ENCODE peak calls at places on chromosomes 11 and 22, in four cellular contexts. N is pancreas, K is transverse colon, E is cardiac muscle cell. O is an unnamed sample.

GRCh38 chr11:104462346-104462745 is 298.4 kb upstream of the PDGFD start:
- DNase-seq in K (no peak), E (peak; percentile 73), N (no peak), O (no peak)

GRCh38 chr11:115721309-115722007 is 217.2 kb upstream of the CADM1 start:
- DNase-seq in E (no peak), N (no peak), K (no peak), O (no peak)

GRCh38 chr22:39496131-39496838 is 5.8 kb upstream of the MIEF1 start:
- DNase-seq in K (peak; percentile 84), N (peak; percentile 71), E (peak; percentile 78), O (peak; percentile 83)

GRCh38 chr22:28963362-28963761 is 80.0 kb downstream of the ZNRF3 start:
- DNase-seq in K (no peak), N (no peak), E (no peak), O (no peak)

GRCh38 chr11:19714093-19714386 is 1.4 kb downstream of the NAV2 start:
- DNase-seq in N (no peak), E (peak; percentile 5), K (no peak), O (no peak)

GRCh38 chr11:134955281-134955680 is 543.2 kb upstream of the B3GAT1 start:
- DNase-seq in K (no peak), E (no peak), N (no peak), O (peak; percentile 51)

GRCh38 chr11:72769680-72770079 is 17.5 kb upstream of the ARAP1 start:
- DNase-seq in K (no peak), N (no peak), E (no peak), O (no peak)

GRCh38 chr11:128331317-128331716 is 256.0 kb downstream of the ETS1 start:
- DNase-seq in E (no peak), K (no peak), N (no peak), O (no peak)

DNA sequence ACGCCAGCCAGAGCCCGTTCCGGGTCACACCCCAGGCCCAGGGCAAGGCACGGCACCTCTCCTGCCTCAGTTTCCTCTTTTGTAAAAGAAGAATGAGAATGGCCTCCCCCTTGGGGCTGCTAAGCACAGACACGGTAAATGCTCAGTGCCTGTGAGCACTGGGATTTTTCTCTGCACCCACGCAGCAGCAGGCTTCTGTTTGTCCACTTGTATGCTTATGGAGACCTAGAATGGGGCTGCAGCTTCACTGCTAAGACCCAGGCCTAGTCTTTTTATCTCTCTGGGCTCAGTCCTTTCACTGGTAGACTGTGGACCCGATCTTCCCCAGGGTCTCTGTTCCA is 1327.9 kb downstream of the TBC1D22A start:
- DNase-seq in K (no peak), E (no peak), N (no peak), O (no peak)
- TF ChIP-seq CTCF in K (no peak), E (no peak), N (no peak), O (no peak)

GRCh38 chr11:87019582-87020271 is 18.0 kb upstream of the TMEM135 start:
- DNase-seq in K (no peak), E (no peak), N (no peak), O (no peak)
- H3K27ac ChIP-seq in K (no peak overlapping the region), E (no peak overlapping the region), N (no peak overlapping the region), O (no peak overlapping the region)

DNA sequence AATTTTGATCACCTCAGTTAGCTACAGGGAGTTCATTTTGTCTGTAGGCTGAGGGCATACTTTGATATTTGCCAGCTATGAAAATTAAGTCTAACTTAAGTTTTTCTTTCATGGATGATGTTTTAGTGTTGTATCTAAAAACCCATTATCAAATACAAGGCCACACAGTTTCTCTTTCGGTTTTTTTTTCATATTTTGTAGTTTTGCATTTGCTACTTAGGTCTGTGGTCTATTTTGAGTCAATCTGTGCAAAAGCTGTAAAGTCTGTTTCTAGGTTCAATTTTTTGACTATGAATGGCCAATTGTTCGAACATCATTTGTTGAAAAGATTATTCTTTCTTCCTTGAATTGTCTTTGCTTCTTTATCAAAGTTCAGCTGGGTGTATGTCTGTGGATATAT is 895.6 kb upstream of the ANO3 start:
- DNase-seq in E (no peak), K (no peak), N (no peak), O (no peak)
- TF ChIP-seq CTCF in E (no peak), K (no peak), N (no peak), O (no peak)

DNA sequence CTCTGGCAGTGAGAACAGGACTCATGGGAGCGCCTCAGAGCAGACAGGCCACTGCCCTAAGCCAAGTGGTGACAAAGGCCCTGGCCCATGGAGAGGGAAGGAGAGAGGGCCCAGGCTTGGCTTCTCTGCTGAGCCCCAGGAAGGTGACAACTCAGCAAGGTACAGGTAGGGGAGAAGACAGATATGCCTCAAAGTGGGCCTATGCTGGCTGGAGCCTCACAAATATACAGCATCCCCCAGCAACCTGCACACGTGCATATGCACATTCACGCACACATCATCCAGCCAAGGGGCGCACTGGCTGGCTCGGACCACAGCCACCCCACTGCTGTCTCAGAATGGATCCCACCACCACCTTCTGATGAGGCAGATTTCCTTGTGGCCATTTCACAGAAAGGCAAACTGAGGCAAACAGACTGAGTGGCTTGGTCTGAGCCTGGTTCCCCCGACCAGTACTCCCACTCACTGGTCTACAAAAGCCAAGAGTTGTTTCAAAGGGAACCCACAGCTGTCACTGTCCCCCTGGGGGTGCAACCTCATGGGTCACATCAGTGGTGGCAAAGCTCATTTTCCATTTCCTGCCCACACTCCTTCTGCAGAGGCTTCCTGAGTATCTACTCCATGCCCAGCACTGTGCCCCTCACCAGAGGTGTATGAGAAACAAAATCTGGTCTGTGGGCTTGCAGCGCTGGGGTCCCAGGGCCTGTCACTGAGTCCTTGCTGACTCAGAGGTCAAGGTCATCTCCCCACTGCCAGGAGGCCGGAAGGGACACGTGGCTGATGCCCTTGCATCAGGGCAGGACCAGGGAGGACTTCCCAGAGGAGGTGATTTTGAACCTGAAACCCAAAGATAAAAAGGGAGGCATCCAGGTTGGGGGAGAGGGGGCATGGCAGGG is 67.3 kb upstream of the PRR5 start:
- DNase-seq in N (no peak), K (no peak), E (no peak), O (no peak)
- H3K27ac ChIP-seq in N (no peak overlapping the region), K (no peak overlapping the region), E (no peak overlapping the region), O (no peak overlapping the region)

GRCh38 chr11:119116601-119117000 is 4.8 kb upstream of the HINFP start:
- DNase-seq in K (no peak), N (no peak), E (no peak), O (no peak)
- TF ChIP-seq CTCF in K (no peak), N (no peak), E (no peak), O (no peak)

DNA sequence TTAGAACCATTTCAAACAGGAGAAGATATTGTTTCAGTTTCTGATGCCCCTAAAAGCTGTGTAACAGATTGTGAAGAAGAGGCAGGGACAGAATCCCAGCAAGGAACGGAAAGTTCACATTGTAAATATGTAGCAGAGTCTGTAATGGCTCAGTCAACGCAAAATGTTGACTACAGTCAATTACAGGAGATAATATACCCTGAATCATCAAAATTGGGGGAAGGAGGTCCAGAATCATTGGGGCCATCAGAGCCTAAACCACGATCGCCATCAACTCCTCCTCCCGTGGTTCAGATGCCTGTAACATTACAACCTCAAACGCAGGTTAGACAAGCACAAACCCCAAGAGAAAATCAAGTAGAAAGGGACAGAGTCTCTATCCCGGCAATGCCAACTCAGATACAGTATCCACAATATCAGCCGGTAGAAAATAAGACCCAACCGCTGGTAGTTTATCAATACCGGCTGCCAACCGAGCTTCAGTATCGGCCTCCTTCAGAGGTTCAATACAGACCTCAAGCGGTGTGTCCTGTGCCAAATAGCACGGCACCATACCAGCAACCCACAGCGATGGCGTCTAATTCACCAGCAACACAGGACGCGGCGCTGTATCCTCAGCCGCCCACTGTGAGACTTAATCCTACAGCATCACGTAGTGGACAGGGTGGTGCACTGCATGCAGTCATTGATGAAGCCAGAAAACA is 40.8 kb downstream of the IGLL1 start:
- DNase-seq in E (peak; percentile 91), N (peak; percentile 72), K (peak; percentile 87), O (peak; percentile 92)
- H3K27ac ChIP-seq in E (peak overlapping the region; percentile 95), N (no peak overlapping the region), K (no peak overlapping the region), O (no peak overlapping the region)